ENCODE peak calls at places on chromosomes 1 and 21, in eight cellular contexts. One of them, this sample, is unnamed.
A peak's percentile ranks its signal among the peaks of the same experiment; 100 is the strongest.

GRCh38 chr1:43960798-43961197 is 9.0 kb upstream of the DPH2 start:
- DNase-seq in psoas muscle: no peak
- DNase-seq in BJ: no peak
- DNase-seq in adrenal gland: no peak
- DNase-seq in foreskin fibroblast: no peak
- DNase-seq in GM06990: no peak
- DNase-seq in heart right ventricle: no peak
- DNase-seq in progenitor cell of endocrine pancreas: no peak
- DNase-seq in this sample: no peak

GRCh38 chr1:62561306-62561705 is 36.0 kb upstream of the ANGPTL3 start:
- DNase-seq in psoas muscle: no peak
- DNase-seq in BJ: no peak
- DNase-seq in adrenal gland: no peak
- DNase-seq in foreskin fibroblast: no peak
- DNase-seq in GM06990: no peak
- DNase-seq in heart right ventricle: no peak
- DNase-seq in progenitor cell of endocrine pancreas: no peak
- DNase-seq in this sample: no peak

GRCh38 chr1:81463889-81464288 is 336.8 kb upstream of the ADGRL2 start:
- DNase-seq in psoas muscle: no peak
- DNase-seq in BJ: no peak
- DNase-seq in adrenal gland: no peak
- DNase-seq in foreskin fibroblast: no peak
- DNase-seq in GM06990: no peak
- DNase-seq in heart right ventricle: no peak
- DNase-seq in progenitor cell of endocrine pancreas: no peak
- DNase-seq in this sample: no peak

GRCh38 chr1:224317383-224318045 is 12.5 kb downstream of the NVL start:
- DNase-seq in psoas muscle: no peak
- DNase-seq in BJ: no peak
- DNase-seq in adrenal gland: no peak
- DNase-seq in foreskin fibroblast: no peak
- DNase-seq in GM06990: no peak
- DNase-seq in heart right ventricle: no peak
- DNase-seq in progenitor cell of endocrine pancreas: no peak
- DNase-seq in this sample: no peak

GRCh38 chr1:217067642-217068041 is 344.4 kb upstream of the ESRRG start:
- DNase-seq in psoas muscle: no peak
- DNase-seq in BJ: no peak
- DNase-seq in adrenal gland: no peak
- DNase-seq in foreskin fibroblast: no peak
- DNase-seq in GM06990: peak; percentile 19
- DNase-seq in heart right ventricle: no peak
- DNase-seq in progenitor cell of endocrine pancreas: no peak
- DNase-seq in this sample: no peak

GRCh38 chr1:210143465-210144062 is 89.0 kb upstream of the SERTAD4 start:
- DNase-seq in psoas muscle: peak; percentile 71
- DNase-seq in BJ: peak; percentile 37
- DNase-seq in adrenal gland: peak; percentile 73
- DNase-seq in foreskin fibroblast: peak; percentile 86
- DNase-seq in GM06990: no peak
- DNase-seq in heart right ventricle: peak; percentile 77
- DNase-seq in progenitor cell of endocrine pancreas: peak; percentile 37
- DNase-seq in this sample: peak; percentile 81

GRCh38 chr1:100188617-100189016 is 10.6 kb upstream of the LRRC39 start:
- DNase-seq in psoas muscle: no peak
- DNase-seq in BJ: peak; percentile 43
- DNase-seq in adrenal gland: peak; percentile 58
- DNase-seq in foreskin fibroblast: peak; percentile 57
- DNase-seq in GM06990: peak; percentile 30
- DNase-seq in heart right ventricle: peak; percentile 40
- DNase-seq in progenitor cell of endocrine pancreas: no peak
- DNase-seq in this sample: no peak

GRCh38 chr1:43982798-43983197 is 3.8 kb downstream of the B4GALT2 start:
- DNase-seq in psoas muscle: no peak
- DNase-seq in BJ: no peak
- DNase-seq in adrenal gland: no peak
- DNase-seq in foreskin fibroblast: no peak
- DNase-seq in GM06990: no peak
- DNase-seq in heart right ventricle: no peak
- DNase-seq in progenitor cell of endocrine pancreas: no peak
- DNase-seq in this sample: no peak

GRCh38 chr1:211577826-211578639 is 928 bp downstream of the SLC30A1 start:
- DNase-seq in psoas muscle: peak; percentile 84
- DNase-seq in BJ: no peak
- DNase-seq in adrenal gland: peak; percentile 73
- DNase-seq in foreskin fibroblast: peak; percentile 89
- DNase-seq in GM06990: peak; percentile 88
- DNase-seq in heart right ventricle: peak; percentile 63
- DNase-seq in progenitor cell of endocrine pancreas: peak; percentile 80
- DNase-seq in this sample: peak; percentile 81

GRCh38 chr1:14598498-14599172 is at the start of gene KAZN:
- DNase-seq in psoas muscle: no peak
- DNase-seq in BJ: no peak
- DNase-seq in adrenal gland: peak; percentile 15
- DNase-seq in foreskin fibroblast: peak; percentile 26
- DNase-seq in GM06990: peak; percentile 54
- DNase-seq in heart right ventricle: no peak
- DNase-seq in progenitor cell of endocrine pancreas: peak; percentile 64
- DNase-seq in this sample: peak; percentile 67
- TF ChIP-seq CTCF in psoas muscle: no peak
- TF ChIP-seq CTCF in BJ: no peak
- TF ChIP-seq CTCF in adrenal gland: no peak
- TF ChIP-seq CTCF in foreskin fibroblast: no peak
- TF ChIP-seq CTCF in GM06990: no peak
- TF ChIP-seq CTCF in heart right ventricle: no peak
- TF ChIP-seq CTCF in progenitor cell of endocrine pancreas: peak; percentile 53
- TF ChIP-seq CTCF in this sample: no peak

DNA sequence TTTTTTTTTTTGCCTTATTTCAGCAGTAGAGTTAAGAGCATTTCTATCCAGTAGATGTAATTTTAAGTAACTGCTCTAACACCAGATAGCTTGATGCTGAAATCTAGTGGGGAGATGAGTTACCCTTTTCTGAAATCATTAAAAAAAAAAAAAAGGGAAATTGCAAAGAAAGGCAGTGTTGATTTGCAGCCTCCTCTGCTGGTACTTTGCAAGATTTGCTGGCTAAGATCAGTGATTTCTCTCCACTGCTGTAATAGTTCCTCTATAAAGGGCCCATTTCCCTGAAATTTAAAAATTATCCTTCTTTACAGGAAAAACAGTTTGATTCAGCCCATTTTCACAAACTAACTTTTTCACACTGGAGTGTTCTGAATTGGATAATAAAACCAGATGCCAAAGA is 120.6 kb downstream of the PTBP2 start:
- DNase-seq in psoas muscle: no peak
- DNase-seq in BJ: no peak
- DNase-seq in adrenal gland: no peak
- DNase-seq in foreskin fibroblast: peak; percentile 41
- DNase-seq in GM06990: no peak
- DNase-seq in heart right ventricle: no peak
- DNase-seq in progenitor cell of endocrine pancreas: no peak
- DNase-seq in this sample: no peak
- TF ChIP-seq CTCF in psoas muscle: no peak
- TF ChIP-seq CTCF in BJ: no peak
- TF ChIP-seq CTCF in adrenal gland: peak; percentile 10
- TF ChIP-seq CTCF in foreskin fibroblast: peak; percentile 11
- TF ChIP-seq CTCF in GM06990: peak; percentile 9
- TF ChIP-seq CTCF in heart right ventricle: no peak
- TF ChIP-seq CTCF in progenitor cell of endocrine pancreas: no peak
- TF ChIP-seq CTCF in this sample: no peak

DNA sequence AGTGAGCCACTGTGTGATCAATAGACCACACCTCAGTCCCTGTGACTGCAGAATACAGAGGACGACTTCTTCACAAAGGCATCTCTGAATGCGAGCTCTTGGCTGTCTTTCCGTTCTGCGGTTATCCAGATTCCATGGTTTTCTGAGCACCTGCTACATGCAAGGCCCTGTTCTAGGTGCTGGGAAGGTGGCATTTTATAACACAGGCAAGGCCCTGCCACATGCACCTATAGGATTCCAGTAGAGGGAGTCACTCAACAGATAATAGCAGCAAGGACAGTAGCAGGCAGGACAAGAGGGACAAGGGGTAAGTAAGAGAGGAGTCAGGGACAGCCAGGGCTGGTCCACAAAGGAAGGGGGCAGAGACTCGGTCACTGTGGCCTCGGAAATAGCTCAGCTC is 9.0 kb downstream of the URB1 start:
- DNase-seq in psoas muscle: no peak
- DNase-seq in BJ: no peak
- DNase-seq in adrenal gland: no peak
- DNase-seq in foreskin fibroblast: no peak
- DNase-seq in GM06990: no peak
- DNase-seq in heart right ventricle: no peak
- DNase-seq in progenitor cell of endocrine pancreas: no peak
- DNase-seq in this sample: no peak
- TF ChIP-seq CTCF in psoas muscle: no peak
- TF ChIP-seq CTCF in BJ: no peak
- TF ChIP-seq CTCF in adrenal gland: no peak
- TF ChIP-seq CTCF in foreskin fibroblast: no peak
- TF ChIP-seq CTCF in GM06990: peak; percentile 5
- TF ChIP-seq CTCF in heart right ventricle: no peak
- TF ChIP-seq CTCF in progenitor cell of endocrine pancreas: no peak
- TF ChIP-seq CTCF in this sample: no peak

DNA sequence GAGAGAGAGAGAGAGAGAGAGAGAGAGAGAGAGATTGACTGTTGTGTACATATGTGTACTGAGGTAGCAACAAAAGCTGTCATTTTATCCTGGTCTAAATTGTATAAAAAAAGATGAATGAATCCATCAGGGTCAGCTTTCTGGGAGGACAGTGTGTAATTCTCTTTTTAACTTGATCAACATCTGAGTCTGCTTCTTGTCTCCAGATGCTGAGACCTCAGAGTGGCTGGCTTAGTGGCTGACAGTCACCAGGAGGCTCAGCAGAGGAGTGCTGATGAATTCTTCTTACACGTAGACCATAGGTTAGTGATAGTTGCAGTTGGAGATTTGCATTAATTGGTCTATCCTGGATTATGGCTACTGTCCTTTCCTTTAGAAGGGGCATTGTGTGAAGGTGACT is 28.5 kb upstream of the PLXNA2 start:
- DNase-seq in psoas muscle: no peak
- DNase-seq in BJ: no peak
- DNase-seq in adrenal gland: no peak
- DNase-seq in foreskin fibroblast: no peak
- DNase-seq in GM06990: no peak
- DNase-seq in heart right ventricle: no peak
- DNase-seq in progenitor cell of endocrine pancreas: no peak
- DNase-seq in this sample: no peak
- TF ChIP-seq CTCF in psoas muscle: no peak
- TF ChIP-seq CTCF in BJ: no peak
- TF ChIP-seq CTCF in adrenal gland: no peak
- TF ChIP-seq CTCF in foreskin fibroblast: no peak
- TF ChIP-seq CTCF in GM06990: no peak
- TF ChIP-seq CTCF in heart right ventricle: no peak
- TF ChIP-seq CTCF in progenitor cell of endocrine pancreas: no peak
- TF ChIP-seq CTCF in this sample: no peak

DNA sequence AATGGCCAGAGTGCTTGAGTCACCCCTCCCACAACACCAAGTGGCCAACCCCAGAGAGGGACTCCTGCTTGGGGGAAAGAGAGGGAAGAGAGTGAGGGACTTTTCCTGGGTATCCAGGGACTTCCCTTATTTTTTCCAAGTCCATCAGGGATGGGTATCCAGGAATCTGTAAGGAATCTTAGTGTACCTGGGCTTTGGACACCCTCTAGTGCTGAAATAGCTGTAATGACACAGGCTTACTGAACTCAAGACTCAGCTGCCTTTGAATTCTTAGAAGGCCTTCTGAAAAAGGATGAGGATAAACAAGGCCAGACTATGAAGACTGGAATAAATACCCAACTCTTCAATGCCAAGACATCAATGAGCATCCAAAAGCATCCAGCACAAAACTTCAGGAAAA is 12.0 kb downstream of the TSHB start:
- DNase-seq in psoas muscle: no peak
- DNase-seq in BJ: no peak
- DNase-seq in adrenal gland: no peak
- DNase-seq in foreskin fibroblast: no peak
- DNase-seq in GM06990: no peak
- DNase-seq in heart right ventricle: no peak
- DNase-seq in progenitor cell of endocrine pancreas: no peak
- DNase-seq in this sample: no peak
- TF ChIP-seq CTCF in psoas muscle: no peak
- TF ChIP-seq CTCF in BJ: peak; percentile 23
- TF ChIP-seq CTCF in adrenal gland: no peak
- TF ChIP-seq CTCF in foreskin fibroblast: peak; percentile 24
- TF ChIP-seq CTCF in GM06990: peak; percentile 38
- TF ChIP-seq CTCF in heart right ventricle: no peak
- TF ChIP-seq CTCF in progenitor cell of endocrine pancreas: peak; percentile 58
- TF ChIP-seq CTCF in this sample: no peak

DNA sequence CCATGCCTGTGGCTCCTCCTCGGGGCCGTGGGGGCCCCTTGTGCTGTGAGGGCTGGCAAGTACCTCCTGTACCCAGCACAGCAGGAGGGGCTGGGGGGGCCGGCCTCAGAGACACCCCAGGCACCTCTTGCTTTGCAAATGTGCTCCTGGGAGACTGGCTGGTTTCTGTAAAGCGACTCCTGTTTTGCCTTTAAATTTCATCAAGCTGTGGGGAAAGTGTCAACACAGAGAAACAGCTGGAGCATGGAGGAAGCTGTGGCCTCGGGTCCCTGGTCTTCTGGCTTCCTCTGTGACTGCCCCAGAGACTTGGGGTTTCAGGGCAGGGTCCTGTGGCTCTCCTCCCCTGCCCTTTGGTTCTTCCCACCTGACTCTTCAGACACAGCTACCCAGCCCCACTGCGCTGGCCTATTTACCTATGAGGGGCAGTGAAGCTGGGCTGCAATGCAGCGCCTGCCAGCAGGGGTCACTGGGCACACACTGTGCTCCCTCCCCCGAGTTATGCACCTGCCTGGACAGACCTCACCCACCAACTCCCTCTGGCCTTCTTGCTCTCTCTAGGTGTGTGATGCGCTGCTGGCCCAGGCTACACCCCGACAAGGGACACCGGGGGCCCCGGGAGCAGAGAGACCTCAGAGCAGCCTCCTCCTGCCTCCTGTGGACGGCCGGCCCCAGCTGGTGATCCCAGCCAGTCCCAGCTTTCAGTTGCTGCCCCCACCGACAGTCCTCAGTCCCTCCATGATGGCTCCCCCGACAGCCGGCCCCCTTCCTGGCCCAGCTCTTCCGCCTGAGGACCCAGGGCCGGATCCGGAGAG is 17.6 kb upstream of the PEX10 start:
- DNase-seq in psoas muscle: no peak
- DNase-seq in BJ: no peak
- DNase-seq in adrenal gland: no peak
- DNase-seq in foreskin fibroblast: peak; percentile 45
- DNase-seq in GM06990: no peak
- DNase-seq in heart right ventricle: no peak
- DNase-seq in progenitor cell of endocrine pancreas: no peak
- DNase-seq in this sample: no peak
- TF ChIP-seq CTCF in psoas muscle: no peak
- TF ChIP-seq CTCF in BJ: peak; percentile 42
- TF ChIP-seq CTCF in adrenal gland: no peak
- TF ChIP-seq CTCF in foreskin fibroblast: peak; percentile 15
- TF ChIP-seq CTCF in GM06990: peak; percentile 71
- TF ChIP-seq CTCF in heart right ventricle: no peak
- TF ChIP-seq CTCF in progenitor cell of endocrine pancreas: peak; percentile 34
- TF ChIP-seq CTCF in this sample: no peak